ENCODE peak calls at places on chromosomes 5 and 9, in five cellular contexts. T, F, V, O and X are unnamed samples. For H3K27me3 and H3K36me3, the result is how much of the 10 kb centered on the place peaks cover.

GRCh38 chr9:18721267-18722079 is 247.5 kb downstream of the ADAMTSL1 start:
- DNase-seq in T (no peak), F (no peak), V (no peak), O (no peak), X (no peak)

GRCh38 chr9:68781866-68782265 is 76.8 kb downstream of the PIP5K1B start:
- DNase-seq in T (no peak), F (no peak), V (no peak), O (no peak), X (no peak)

GRCh38 chr5:1568201-1568979 is 44.6 kb upstream of the LPCAT1 start:
- DNase-seq in T (no peak), F (no peak), V (no peak), O (peak), X (no peak)

GRCh38 chr9:15403155-15403554 is 19.5 kb upstream of the SNAPC3 start:
- DNase-seq in T (no peak), F (no peak), V (no peak), O (no peak), X (no peak)

GRCh38 chr5:1380011-1380817 is 35.3 kb upstream of the CLPTM1L start:
- DNase-seq in T (peak), F (no peak), V (no peak), O (peak), X (peak)

GRCh38 chr5:119435436-119436132 is 16.7 kb upstream of the HSD17B4 start:
- DNase-seq in T (peak), F (peak), V (peak), O (peak), X (peak)

GRCh38 chr5:135213466-135214239 is 179.6 kb upstream of the PITX1 start:
- DNase-seq in T (peak), F (peak), V (peak), O (no peak), X (no peak)

GRCh38 chr5:140556438-140556837 is 835 bp downstream of the SRA1 start:
- DNase-seq in T (no peak), F (no peak), V (no peak), O (peak), X (no peak)

GRCh38 chr5:169064093-169064492 is 236.8 kb downstream of the SLIT3 start:
- DNase-seq in T (no peak), F (no peak), V (peak), O (peak), X (no peak)

GRCh38 chr5:149062371-149063016 is 368 bp downstream of the SH3TC2 start:
- DNase-seq in T (no peak), F (no peak), V (peak), O (peak), X (no peak)

GRCh38 chr5:143448518-143448917 is 45.0 kb upstream of the NR3C1 start:
- DNase-seq in T (no peak), F (no peak), V (no peak), O (no peak), X (no peak)

GRCh38 chr5:135222171-135222681 is 176.8 kb downstream of the MACROH2A1 start:
- DNase-seq in T (peak), F (peak), V (peak), O (no peak), X (no peak)

GRCh38 chr9:114827658-114828360 is 22.0 kb upstream of the TNFSF15 start:
- DNase-seq in T (no peak), F (no peak), V (no peak), O (no peak), X (no peak)

GRCh38 chr5:180208435-180209081 is 453 bp downstream of the RASGEF1C start:
- DNase-seq in T (no peak), F (no peak), V (no peak), O (no peak), X (no peak)

GRCh38 chr5:132459031-132459982 is 31.3 kb downstream of the IRF1 start:
- DNase-seq in T (peak), F (peak), V (no peak), O (peak), X (no peak)

GRCh38 chr5:150489358-150490295 is 18.3 kb upstream of the NDST1 start:
- DNase-seq in T (no peak), F (no peak), V (no peak), O (peak), X (no peak)

GRCh38 chr9:124779368-124780059 is 2.6 kb downstream of the OLFML2A start:
- DNase-seq in T (peak), F (peak), V (no peak), O (peak), X (no peak)

GRCh38 chr5:155839251-155840037 is 487.5 kb upstream of the SGCD start:
- DNase-seq in T (no peak), F (no peak), V (no peak), O (peak), X (no peak)

GRCh38 chr9:125513634-125514413 is 193.2 kb downstream of the MAPKAP1 start:
- DNase-seq in T (peak), F (no peak), V (no peak), O (peak), X (peak)

GRCh38 chr5:17216176-17216973 is 1.1 kb upstream of the BASP1 start:
- DNase-seq in T (peak), F (peak), V (peak), O (peak), X (peak)

GRCh38 chr9:116168231-116168630 is 14.6 kb downstream of the PAPPA start:
- DNase-seq in T (no peak), F (no peak), V (no peak), O (no peak), X (no peak)

GRCh38 chr5:168820776-168821302 is 241.7 kb upstream of the PANK3 start:
- DNase-seq in T (no peak), F (no peak), V (no peak), O (no peak), X (no peak)

GRCh38 chr5:137442660-137443059 is 56.5 kb downstream of the SPOCK1 start:
- DNase-seq in T (no peak), F (no peak), V (no peak), O (no peak), X (no peak)

GRCh38 chr9:113421726-113422125 is 11.2 kb downstream of the C9orf43 start:
- DNase-seq in T (no peak), F (no peak), V (no peak), O (no peak), X (no peak)

GRCh38 chr5:170216262-170216864 is 16.4 kb upstream of the C5orf58 start:
- DNase-seq in T (no peak), F (no peak), V (no peak), O (peak), X (no peak)

GRCh38 chr5:14218897-14219573 is 75.9 kb downstream of the TRIO start:
- DNase-seq in T (no peak), F (no peak), V (no peak), O (peak), X (no peak)

GRCh38 chr9:114688388-114688787 is 6.4 kb upstream of the TEX48 start:
- DNase-seq in T (no peak), F (no peak), V (no peak), O (no peak), X (no peak)

GRCh38 chr5:98016771-98017170 is 756.7 kb upstream of the RGMB start:
- DNase-seq in T (no peak), F (no peak), V (no peak), O (peak), X (no peak)

GRCh38 chr5:75018805-75019587 is 33.4 kb downstream of the GCNT4 start:
- DNase-seq in T (no peak), F (no peak), V (no peak), O (no peak), X (no peak)

GRCh38 chr5:50702615-50703325 is 36.3 kb downstream of the PARP8 start:
- DNase-seq in T (no peak), F (no peak), V (no peak), O (no peak), X (no peak)

GRCh38 chr5:141761-142160 is 49.5 kb upstream of the LRRC14B start:
- DNase-seq in T (no peak), F (no peak), V (no peak), O (no peak), X (no peak)

GRCh38 chr5:125433457-125433856 is 687.0 kb upstream of the ZNF608 start:
- DNase-seq in T (no peak), F (no peak), V (no peak), O (no peak), X (no peak)

GRCh38 chr5:76742586-76742985 is 26.7 kb downstream of the F2R start:
- DNase-seq in T (no peak), F (no peak), V (no peak), O (peak), X (no peak)

GRCh38 chr9:85703398-85703797 is 38.4 kb downstream of the AGTPBP1 start:
- DNase-seq in T (no peak), F (no peak), V (no peak), O (peak), X (no peak)

GRCh38 chr5:93621340-93621872 is 38.4 kb downstream of the NR2F1 start:
- DNase-seq in T (peak), F (peak), V (peak), O (peak), X (peak)

GRCh38 chr9:126521089-126521488 is 92.6 kb upstream of the LMX1B start:
- DNase-seq in T (no peak), F (peak), V (no peak), O (no peak), X (no peak)

GRCh38 chr9:126521551-126521950 is 92.2 kb upstream of the LMX1B start:
- DNase-seq in T (peak), F (peak), V (no peak), O (no peak), X (no peak)

GRCh38 chr9:126522957-126523356 is 90.8 kb upstream of the LMX1B start:
- DNase-seq in T (peak), F (peak), V (no peak), O (no peak), X (peak)

GRCh38 chr9:126523621-126524111 is 90.1 kb upstream of the LMX1B start:
- DNase-seq in T (no peak), F (peak), V (no peak), O (no peak), X (no peak)

GRCh38 chr9:126521976-126522590 is 91.6 kb upstream of the LMX1B start:
- DNase-seq in T (no peak), F (peak), V (no peak), O (no peak), X (no peak)
- H3K27me3 ChIP-seq in T (under half), F (half or more), V (under half), O (under half), X (half or more)

GRCh38 chr9:136863623-136864273 is 2.4 kb downstream of the EDF1 start:
- DNase-seq in T (no peak), F (no peak), V (no peak), O (no peak), X (no peak)
- H3K27ac ChIP-seq in T (peak), F (no peak), V (no peak), O (no peak), X (no peak)

DNA sequence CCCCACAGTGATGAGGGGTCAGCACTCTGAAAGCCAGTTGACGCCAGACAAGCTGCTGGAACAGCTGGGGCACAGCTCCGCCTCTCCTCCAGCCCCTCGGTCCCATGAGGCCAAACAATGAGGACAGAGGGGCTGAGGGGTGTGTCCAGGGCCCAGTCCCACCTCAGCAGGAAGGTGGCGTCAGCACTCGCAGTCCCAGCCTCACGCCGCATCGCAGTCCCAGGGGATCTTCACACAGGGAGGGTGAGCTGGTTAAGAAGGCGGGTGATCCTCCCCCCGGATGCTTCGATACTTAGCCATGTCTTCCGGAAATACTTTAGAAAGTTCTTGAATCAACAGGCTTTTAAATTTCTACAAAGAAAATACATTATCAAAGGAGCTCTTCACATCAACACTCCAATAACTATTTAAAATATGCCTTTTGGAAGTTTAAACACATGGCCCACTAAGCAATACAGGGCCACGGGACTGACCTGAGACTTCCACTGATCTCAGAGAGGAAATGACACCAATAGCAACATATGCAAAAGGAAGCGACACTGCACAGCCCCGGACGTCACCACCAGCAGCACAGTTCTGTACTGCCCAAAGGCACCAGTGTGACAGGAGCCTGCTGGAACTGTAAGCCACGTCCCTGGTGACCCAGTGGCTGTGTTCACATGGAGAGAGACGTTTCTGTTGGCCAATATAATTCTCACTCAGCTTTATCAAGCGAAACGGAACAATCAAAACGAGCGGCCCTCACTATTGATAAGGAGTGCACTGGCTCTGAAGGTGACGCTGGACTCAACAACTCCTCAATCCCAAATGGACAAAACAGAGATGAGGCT is 5.9 kb downstream of the MED10 start:
- DNase-seq in T (no peak), F (peak), V (peak), O (no peak), X (no peak)
- H3K36me3 ChIP-seq in T (under half), F (half or more), V (half or more), O (under half), X (half or more)

GRCh38 chr9:122212473-122213004 is 16.2 kb downstream of the LHX6 start:
- DNase-seq in T (no peak), F (no peak), V (no peak), O (no peak), X (no peak)
- H3K27me3 ChIP-seq in T (under half), F (half or more), V (under half), O (half or more), X (half or more)

DNA sequence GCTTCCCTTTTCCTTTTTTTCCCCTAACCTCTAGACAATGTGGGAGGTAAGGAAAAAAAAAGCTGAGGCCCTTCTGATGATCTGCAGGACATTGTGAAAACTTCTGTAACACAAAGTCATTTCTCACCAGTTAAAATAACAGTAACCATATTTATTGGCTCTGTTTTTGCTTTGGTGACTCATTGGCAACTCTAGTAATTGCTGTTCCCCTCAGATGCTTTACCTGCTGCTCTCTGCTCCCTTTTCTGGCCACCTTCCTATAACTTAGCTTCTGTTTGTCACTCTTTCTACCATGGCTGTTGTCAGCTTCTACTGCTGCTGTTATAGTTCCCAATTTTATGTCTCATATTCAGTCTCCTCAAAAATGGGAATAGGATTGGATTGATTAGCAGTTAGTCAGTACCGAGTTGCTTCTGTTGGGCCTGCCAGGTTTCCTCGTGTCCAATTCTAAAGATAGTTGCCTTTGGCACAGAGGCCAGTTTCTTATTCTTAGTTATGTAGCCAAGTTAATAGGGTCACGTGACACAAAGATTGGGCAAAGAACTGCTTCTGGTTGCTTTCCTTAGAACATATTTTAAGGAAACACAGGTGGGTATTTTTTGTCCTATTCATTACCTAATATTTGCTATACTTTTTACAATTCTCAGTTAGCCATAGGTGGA is 16.8 kb downstream of the SCAMP1 start:
- DNase-seq in T (no peak), F (peak), V (peak), O (peak), X (no peak)
- H3K27ac ChIP-seq in T (no peak), F (peak), V (peak), O (no peak), X (peak)

DNA sequence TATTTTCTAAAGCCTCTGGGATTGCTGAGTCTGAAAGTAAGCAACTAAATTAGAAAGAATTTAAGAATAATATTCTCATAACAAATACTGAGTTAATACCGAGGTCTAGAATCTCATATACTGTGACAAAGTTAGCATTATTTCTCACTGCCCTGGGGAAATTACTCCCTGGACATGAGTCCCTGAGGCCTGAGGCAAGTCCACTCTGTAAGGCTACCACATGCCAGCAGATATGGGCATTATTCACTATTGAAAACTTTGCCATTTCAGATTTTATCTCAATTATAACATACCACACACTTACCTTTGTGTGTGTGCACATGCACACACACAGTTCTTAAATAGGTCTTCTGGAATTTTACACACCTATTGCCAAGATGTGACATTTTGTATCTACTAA is 22.9 kb downstream of the ELL2 start:
- DNase-seq in T (no peak), F (no peak), V (no peak), O (no peak), X (no peak)
- H3K36me3 ChIP-seq in T (under half), F (under half), V (under half), O (under half), X (under half)

GRCh38 chr9:136186386-136186785 is 18.5 kb downstream of the LHX3 start:
- DNase-seq in T (no peak), F (no peak), V (no peak), O (no peak), X (no peak)
- H3K27me3 ChIP-seq in T (under half), F (half or more), V (under half), O (under half), X (half or more)

DNA sequence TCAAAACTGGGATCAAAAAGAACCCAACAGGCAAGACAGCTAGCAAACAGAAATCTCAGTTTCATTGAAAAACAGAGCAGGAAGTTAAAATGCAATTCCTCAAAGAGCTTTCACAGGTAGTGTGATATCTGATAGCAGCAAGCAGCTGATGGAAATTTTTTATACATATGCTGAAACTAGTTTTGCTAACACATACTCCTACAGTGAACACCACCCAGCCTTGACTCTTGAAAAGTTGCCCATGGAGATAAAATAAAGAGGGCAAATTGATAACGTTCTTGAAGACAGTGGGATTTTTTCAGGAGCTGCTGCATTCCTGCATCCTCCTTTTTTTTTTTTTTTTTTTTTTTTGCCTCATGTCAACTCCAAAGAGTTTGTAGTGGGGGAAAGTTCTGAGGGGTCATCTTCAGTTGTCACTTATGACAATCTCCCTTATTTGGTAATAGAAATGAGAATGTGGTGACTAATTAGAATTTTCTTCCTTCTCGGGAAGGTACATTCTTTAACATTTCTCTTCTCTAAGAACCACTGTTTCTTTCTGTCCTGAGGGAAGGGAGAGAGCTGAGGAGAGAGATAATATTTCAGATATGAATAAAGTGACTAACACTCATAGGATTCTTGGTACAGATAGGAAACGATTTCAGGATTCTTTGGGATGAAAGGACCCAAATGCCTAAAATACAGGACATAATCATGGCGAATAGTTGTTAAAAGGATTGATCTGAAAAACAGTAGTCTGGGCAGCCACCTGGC is 24.6 kb downstream of the SH3RF2 start:
- DNase-seq in T (no peak), F (no peak), V (no peak), O (peak), X (no peak)
- H3K27ac ChIP-seq in T (no peak), F (no peak), V (peak), O (no peak), X (no peak)

GRCh38 chr5:112883192-112883591 is 22.1 kb downstream of the SRP19 start:
- DNase-seq in T (no peak), F (no peak), V (no peak), O (no peak), X (no peak)
- H3K36me3 ChIP-seq in T (under half), F (half or more), V (half or more), O (under half), X (half or more)

DNA sequence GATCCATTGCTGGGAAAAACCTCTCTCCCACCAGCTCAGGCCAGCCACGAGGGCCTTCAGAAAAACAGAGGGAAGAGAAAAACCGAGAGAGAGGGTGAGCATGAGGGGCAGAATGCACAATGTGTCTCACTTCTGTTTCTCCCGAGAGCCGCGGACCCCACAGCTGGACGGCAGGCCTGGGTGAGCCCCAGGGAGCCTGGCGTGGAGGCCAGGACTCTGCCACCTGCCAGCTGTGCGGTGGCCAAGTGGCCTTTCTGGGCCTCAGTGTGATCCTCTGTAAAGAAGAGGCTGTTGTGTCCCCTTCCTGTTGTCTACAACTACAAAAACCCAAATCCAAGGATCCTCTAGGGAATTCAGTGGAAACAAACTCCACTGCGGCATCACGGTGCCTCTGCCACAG is 179.3 kb downstream of the PAX5 start:
- DNase-seq in T (no peak), F (no peak), V (no peak), O (no peak), X (no peak)
- H3K27me3 ChIP-seq in T (under half), F (half or more), V (under half), O (under half), X (half or more)